ENCODE peak calls at places on chromosomes 6 and 20, in four cellular contexts. R is H1, X is GM12878, O is HepG2. M is an unnamed sample.

GRCh38 chr6:35177139-35177538 is 36.0 kb upstream of the TCP11 start:
- DNase-seq in R (no peak), X (no peak), O (no peak), M (no peak)

GRCh38 chr20:20367681-20368413 is at the start of gene INSM1:
- DNase-seq in R (no peak), X (no peak), O (no peak), M (no peak)

GRCh38 chr6:43733471-43734293 is 36.3 kb upstream of the VEGFA start:
- DNase-seq in R (no peak), X (peak; percentile 56), O (no peak), M (no peak)

GRCh38 chr20:22698443-22698842 is 114.1 kb upstream of the FOXA2 start:
- DNase-seq in R (no peak), X (no peak), O (no peak), M (no peak)

GRCh38 chr20:21513881-21514540 is at the start of gene NKX2-2:
- DNase-seq in R (no peak), X (no peak), O (no peak), M (no peak)

GRCh38 chr6:167045828-167046580 is 46.8 kb downstream of the CEP43 start:
- DNase-seq in R (no peak), X (no peak), O (peak; percentile 21), M (no peak)

GRCh38 chr6:170067257-170067656 is 223.6 kb downstream of the DLL1 start:
- DNase-seq in R (no peak), X (no peak), O (no peak), M (no peak)

GRCh38 chr20:4929686-4930397 is 71.5 kb downstream of the SLC23A2 start:
- DNase-seq in R (no peak), X (no peak), O (no peak), M (no peak)

GRCh38 chr20:33018169-33018931 is 10.8 kb downstream of the BPIFB2 start:
- DNase-seq in R (no peak), X (no peak), O (no peak), M (no peak)

GRCh38 chr6:31114540-31114876 is at the start of gene PSORS1C1:
- DNase-seq in R (no peak), X (no peak), O (peak; percentile 49), M (no peak)
- H3K4me3 ChIP-seq in R (no peak within 1 kb of the TSS), X (no peak within 1 kb of the TSS), O (no peak within 1 kb of the TSS), M (peak within 1 kb of the TSS; percentile 13)

GRCh38 chr6:158233214-158233795 is 65.2 kb downstream of the GTF2H5 start:
- DNase-seq in R (no peak), X (no peak), O (peak; percentile 49), M (no peak)
- TF ChIP-seq SUZ12 in R (no peak), X (no peak), O (no peak), M (no peak)

DNA sequence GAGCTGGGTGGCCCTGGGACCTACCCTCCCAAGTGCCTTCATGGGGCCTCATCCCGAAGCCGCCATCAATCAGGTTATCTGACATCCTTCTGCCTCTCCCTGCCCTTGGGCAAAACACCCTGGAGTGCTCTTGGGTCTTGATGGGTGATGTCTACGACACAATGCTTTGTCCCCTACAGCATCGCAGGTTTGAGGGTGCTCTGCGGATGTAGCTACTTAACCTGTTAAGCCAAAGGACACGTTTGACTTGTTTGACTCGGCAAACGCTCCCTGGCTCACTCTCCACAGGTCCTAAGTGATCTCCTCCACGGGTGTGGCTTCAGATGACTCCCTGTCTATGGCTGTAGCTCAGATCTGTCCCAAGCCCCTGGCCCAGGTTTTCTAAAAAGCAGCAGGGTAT is 35.6 kb downstream of the TBC1D7 start:
- DNase-seq in R (no peak), X (no peak), O (no peak), M (no peak)
- H3K36me3 ChIP-seq in R (peaks cover 7% of the 10 kb centered on the region), X (peaks cover 14% of the 10 kb centered on the region), O (peaks cover 16% of the 10 kb centered on the region), M (peaks cover 45% of the 10 kb centered on the region)

DNA sequence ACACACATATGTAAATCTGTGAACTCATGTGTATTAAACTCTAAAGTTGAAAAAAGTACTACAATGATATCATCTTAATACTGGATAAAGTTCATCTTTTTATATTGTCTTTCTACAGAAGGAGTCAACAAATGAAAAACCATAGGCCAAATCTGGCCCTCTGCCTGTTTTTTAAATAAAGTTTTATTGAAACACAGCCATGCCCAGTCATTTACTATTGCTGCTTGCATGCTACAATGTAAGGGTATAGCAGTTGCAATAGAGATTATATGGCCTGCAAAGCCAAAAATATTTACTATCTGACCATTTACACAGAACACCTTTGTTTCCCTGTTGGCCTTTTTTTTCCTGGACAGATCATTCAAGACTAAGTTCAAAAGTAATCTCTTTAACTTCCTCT is 374.6 kb upstream of the ARID1B start:
- DNase-seq in R (no peak), X (no peak), O (no peak), M (no peak)
- H3K4me3 ChIP-seq in R (no peak overlapping the region), X (no peak overlapping the region), O (no peak overlapping the region), M (no peak overlapping the region)

GRCh38 chr20:30919514-30920188 is 337.8 kb upstream of the DEFB115 start:
- DNase-seq in R (no peak), X (no peak), O (no peak), M (no peak)
- TF ChIP-seq SUZ12 in R (no peak), X (no peak), O (no peak), M (no peak)

DNA sequence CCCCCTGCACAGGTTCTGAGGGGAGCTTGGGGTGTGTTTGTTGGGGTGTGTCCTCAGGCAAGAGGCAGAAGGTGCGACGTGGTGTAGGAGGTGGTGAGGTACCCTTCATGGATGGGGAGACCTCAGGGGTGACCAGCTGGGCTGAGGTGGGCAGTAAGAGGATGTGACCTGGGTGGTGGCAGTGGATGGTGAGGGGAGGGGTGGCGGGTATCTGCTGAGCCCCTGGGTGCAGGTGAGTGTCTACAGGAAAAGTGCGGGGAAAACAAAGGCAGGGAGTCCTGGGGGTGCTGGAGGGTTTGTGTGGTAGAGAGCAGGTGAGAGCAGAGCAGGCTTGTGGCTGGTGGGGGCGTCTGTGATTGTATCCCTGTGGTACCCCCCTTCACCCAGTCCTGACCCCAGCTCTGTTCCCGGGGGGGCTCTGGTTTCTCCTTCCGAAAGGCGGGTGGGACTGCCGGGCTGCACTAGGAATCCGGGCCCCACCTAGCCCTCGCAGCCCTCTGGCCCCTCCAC is 631 bp downstream of the RAET1L start:
- DNase-seq in R (no peak), X (no peak), O (no peak), M (no peak)
- H3K36me3 ChIP-seq in R (no peaks in the 10 kb centered on the region), X (no peaks in the 10 kb centered on the region), O (no peaks in the 10 kb centered on the region), M (no peaks in the 10 kb centered on the region)

GRCh38 chr20:53550590-53551187 is 43.0 kb downstream of the ZNF217 start:
- DNase-seq in R (no peak), X (no peak), O (peak; percentile 63), M (no peak)

GRCh38 chr20:53559816-53560215 is 33.8 kb downstream of the ZNF217 start:
- DNase-seq in R (no peak), X (no peak), O (no peak), M (no peak)

GRCh38 chr20:53556267-53556897 is 37.3 kb downstream of the ZNF217 start:
- DNase-seq in R (no peak), X (no peak), O (no peak), M (no peak)

GRCh38 chr20:53557157-53557556 is 36.5 kb downstream of the ZNF217 start:
- DNase-seq in R (no peak), X (no peak), O (no peak), M (no peak)

DNA sequence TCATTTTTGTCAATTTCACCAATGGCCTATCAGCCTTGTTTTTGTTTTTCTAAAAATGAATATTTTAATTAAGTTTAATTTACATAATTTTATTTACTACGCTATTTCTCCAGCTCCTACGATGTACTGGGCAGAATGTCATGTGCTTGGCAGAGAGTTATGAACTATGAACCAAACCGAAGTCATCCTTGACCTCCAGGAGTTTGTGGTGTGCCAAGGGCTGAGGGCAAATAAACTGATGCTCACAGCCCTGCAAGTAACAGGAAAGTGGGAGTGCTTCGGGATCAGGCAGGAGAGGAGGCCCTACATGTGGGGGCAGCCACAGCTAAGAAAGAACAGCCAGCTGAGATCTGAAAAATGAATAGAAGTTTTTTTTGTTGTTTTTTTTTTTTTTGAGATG is 38.6 kb downstream of the ZNF217 start:
- DNase-seq in R (no peak), X (no peak), O (no peak), M (no peak)
- H3K4me3 ChIP-seq in R (no peak overlapping the region), X (no peak overlapping the region), O (no peak overlapping the region), M (no peak overlapping the region)

GRCh38 chr20:37938181-37938775 is 35.4 kb downstream of the VSTM2L start:
- DNase-seq in R (no peak), X (no peak), O (no peak), M (no peak)
- TF ChIP-seq SUZ12 in R (no peak), X (no peak), O (no peak), M (no peak)

GRCh38 chr20:47228654-47229053 is 127.8 kb downstream of the ZMYND8 start:
- DNase-seq in R (no peak), X (no peak), O (no peak), M (no peak)

GRCh38 chr20:47227119-47227518 is 129.4 kb downstream of the ZMYND8 start:
- DNase-seq in R (no peak), X (no peak), O (no peak), M (no peak)

GRCh38 chr20:47225458-47225857 is 131.0 kb downstream of the ZMYND8 start:
- DNase-seq in R (no peak), X (no peak), O (no peak), M (no peak)

GRCh38 chr20:47224857-47225256 is 131.6 kb downstream of the ZMYND8 start:
- DNase-seq in R (no peak), X (no peak), O (no peak), M (no peak)

GRCh38 chr20:47227576-47227975 is 128.9 kb downstream of the ZMYND8 start:
- DNase-seq in R (no peak), X (no peak), O (no peak), M (no peak)
- H3K36me3 ChIP-seq in R (peaks cover 43% of the 10 kb centered on the region), X (peaks cover 26% of the 10 kb centered on the region), O (peaks cover 60% of the 10 kb centered on the region), M (peaks cover 84% of the 10 kb centered on the region)

M was measured in NT2/D1.